ENCODE peak calls at places on chromosomes 11 and 22, in five cellular contexts. One of them, this sample, is unnamed.

GRCh38 chr11:763073-763463 is 14.2 kb downstream of the GATD1 start:
- DNase-seq in tibial artery: no peak
- DNase-seq in uterus: no peak
- DNase-seq in esophagus squamous epithelium: no peak
- DNase-seq in activated CD8-positive, alpha-beta T cell treated with anti-CD3 and anti-CD28 coated beads for 36 hours: no peak
- DNase-seq in this sample: no peak

GRCh38 chr22:37045958-37046357 is 5.6 kb upstream of the KCTD17 start:
- DNase-seq in esophagus squamous epithelium: no peak
- DNase-seq in activated CD8-positive, alpha-beta T cell treated with anti-CD3 and anti-CD28 coated beads for 36 hours: peak
- DNase-seq in uterus: no peak
- DNase-seq in tibial artery: no peak
- DNase-seq in this sample: no peak

GRCh38 chr11:70353900-70354568 is 44.3 kb upstream of the CTTN start:
- DNase-seq in uterus: no peak
- DNase-seq in activated CD8-positive, alpha-beta T cell treated with anti-CD3 and anti-CD28 coated beads for 36 hours: no peak
- DNase-seq in esophagus squamous epithelium: no peak
- DNase-seq in tibial artery: no peak
- DNase-seq in this sample: no peak

GRCh38 chr11:106216281-106216680 is 138.8 kb downstream of the AASDHPPT start:
- DNase-seq in tibial artery: no peak
- DNase-seq in uterus: no peak
- DNase-seq in activated CD8-positive, alpha-beta T cell treated with anti-CD3 and anti-CD28 coated beads for 36 hours: no peak
- DNase-seq in esophagus squamous epithelium: no peak
- DNase-seq in this sample: no peak

GRCh38 chr11:102470257-102470656 is 17.7 kb upstream of the TMEM123 start:
- DNase-seq in activated CD8-positive, alpha-beta T cell treated with anti-CD3 and anti-CD28 coated beads for 36 hours: no peak
- DNase-seq in tibial artery: no peak
- DNase-seq in uterus: no peak
- DNase-seq in esophagus squamous epithelium: no peak
- DNase-seq in this sample: no peak

GRCh38 chr11:128294001-128294684 is 293.2 kb downstream of the ETS1 start:
- DNase-seq in esophagus squamous epithelium: no peak
- DNase-seq in tibial artery: no peak
- DNase-seq in uterus: no peak
- DNase-seq in activated CD8-positive, alpha-beta T cell treated with anti-CD3 and anti-CD28 coated beads for 36 hours: peak
- DNase-seq in this sample: no peak

GRCh38 chr22:26549902-26550497 is 37.7 kb upstream of the TFIP11 start:
- DNase-seq in uterus: no peak
- DNase-seq in activated CD8-positive, alpha-beta T cell treated with anti-CD3 and anti-CD28 coated beads for 36 hours: no peak
- DNase-seq in esophagus squamous epithelium: no peak
- DNase-seq in tibial artery: no peak
- DNase-seq in this sample: no peak

GRCh38 chr11:75715688-75716087 is 1.9 kb upstream of the MOGAT2 start:
- DNase-seq in activated CD8-positive, alpha-beta T cell treated with anti-CD3 and anti-CD28 coated beads for 36 hours: no peak
- DNase-seq in esophagus squamous epithelium: no peak
- DNase-seq in tibial artery: no peak
- DNase-seq in uterus: no peak
- DNase-seq in this sample: no peak

GRCh38 chr22:49208768-49209252 is 618.9 kb downstream of the BRD1 start:
- DNase-seq in tibial artery: peak
- DNase-seq in esophagus squamous epithelium: no peak
- DNase-seq in uterus: peak
- DNase-seq in activated CD8-positive, alpha-beta T cell treated with anti-CD3 and anti-CD28 coated beads for 36 hours: peak
- DNase-seq in this sample: peak

GRCh38 chr11:118213774-118214173 is 11.0 kb downstream of the JAML start:
- DNase-seq in esophagus squamous epithelium: no peak
- DNase-seq in uterus: no peak
- DNase-seq in tibial artery: no peak
- DNase-seq in activated CD8-positive, alpha-beta T cell treated with anti-CD3 and anti-CD28 coated beads for 36 hours: no peak
- DNase-seq in this sample: no peak

GRCh38 chr11:91163619-91164451 is 941.0 kb upstream of the CHORDC1 start:
- DNase-seq in esophagus squamous epithelium: no peak
- DNase-seq in uterus: no peak
- DNase-seq in tibial artery: no peak
- DNase-seq in activated CD8-positive, alpha-beta T cell treated with anti-CD3 and anti-CD28 coated beads for 36 hours: no peak
- DNase-seq in this sample: no peak

GRCh38 chr11:65242389-65242788 is 19.4 kb upstream of the POLA2 start:
- DNase-seq in uterus: no peak
- DNase-seq in tibial artery: no peak
- DNase-seq in esophagus squamous epithelium: no peak
- DNase-seq in activated CD8-positive, alpha-beta T cell treated with anti-CD3 and anti-CD28 coated beads for 36 hours: no peak
- DNase-seq in this sample: no peak

GRCh38 chr11:13207665-13208594 is 69.7 kb upstream of the BMAL1 start:
- DNase-seq in tibial artery: no peak
- DNase-seq in activated CD8-positive, alpha-beta T cell treated with anti-CD3 and anti-CD28 coated beads for 36 hours: peak
- DNase-seq in esophagus squamous epithelium: no peak
- DNase-seq in uterus: peak
- DNase-seq in this sample: no peak

DNA sequence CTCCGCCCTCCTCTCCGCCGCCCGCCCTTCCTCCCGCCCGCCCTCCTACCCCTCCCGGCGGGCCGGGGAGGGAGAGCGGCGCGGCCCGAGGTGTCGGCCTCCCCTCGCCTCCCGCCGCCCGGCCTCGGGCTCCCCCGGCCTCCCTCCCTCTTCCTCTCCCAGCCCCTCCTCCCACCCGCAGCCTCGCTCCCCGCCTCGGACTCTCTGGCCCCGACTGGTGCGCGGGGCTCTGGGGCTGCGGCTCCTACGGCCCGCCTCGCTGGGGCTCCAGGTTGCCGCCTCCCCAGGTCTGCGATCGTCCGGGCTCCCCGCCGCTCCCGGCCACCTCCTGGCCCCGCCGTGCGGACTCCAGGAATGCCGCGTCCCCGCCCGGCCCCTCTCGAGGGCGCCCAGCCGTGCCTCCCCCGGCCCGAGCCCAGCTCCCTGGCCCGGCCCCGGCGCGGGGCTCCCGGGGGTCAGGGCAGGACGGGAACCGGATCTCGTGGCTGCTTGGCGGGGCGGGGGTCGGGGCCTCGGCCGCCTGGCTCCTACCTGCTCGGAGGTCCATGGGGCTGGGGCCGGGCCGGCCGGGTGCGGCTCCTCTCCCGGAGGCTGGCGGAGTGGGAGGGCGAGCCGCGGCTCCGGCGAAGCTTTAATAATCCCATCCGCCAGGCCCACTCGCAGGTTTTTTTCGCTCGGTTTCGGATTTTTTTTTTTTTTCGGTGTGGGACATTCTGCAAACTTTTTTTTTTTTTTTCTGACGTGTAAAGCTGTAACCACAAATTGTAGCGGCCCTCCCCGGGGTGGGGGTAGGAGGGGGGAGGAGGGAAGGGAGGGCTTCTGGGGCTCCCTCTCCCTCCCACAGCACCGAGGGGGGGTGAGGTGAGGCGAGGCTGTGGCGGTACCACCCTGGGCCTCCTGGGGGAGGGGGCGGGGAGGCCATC is at the start of gene CLCF1:
- DNase-seq in tibial artery: peak
- DNase-seq in uterus: peak
- DNase-seq in activated CD8-positive, alpha-beta T cell treated with anti-CD3 and anti-CD28 coated beads for 36 hours: peak
- DNase-seq in esophagus squamous epithelium: no peak
- DNase-seq in this sample: peak
- TF ChIP-seq CTCF in tibial artery: no peak
- TF ChIP-seq CTCF in uterus: no peak
- TF ChIP-seq CTCF in activated CD8-positive, alpha-beta T cell treated with anti-CD3 and anti-CD28 coated beads for 36 hours: no peak
- TF ChIP-seq CTCF in esophagus squamous epithelium: no peak
- TF ChIP-seq CTCF in this sample: no peak

GRCh38 chr11:93128574-93128973 is 69.2 kb downstream of the SLC36A4 start:
- DNase-seq in uterus: no peak
- DNase-seq in tibial artery: no peak
- DNase-seq in activated CD8-positive, alpha-beta T cell treated with anti-CD3 and anti-CD28 coated beads for 36 hours: no peak
- DNase-seq in esophagus squamous epithelium: no peak
- DNase-seq in this sample: no peak

GRCh38 chr11:93133710-93134109 is 64.1 kb downstream of the SLC36A4 start:
- DNase-seq in esophagus squamous epithelium: no peak
- DNase-seq in uterus: no peak
- DNase-seq in tibial artery: no peak
- DNase-seq in activated CD8-positive, alpha-beta T cell treated with anti-CD3 and anti-CD28 coated beads for 36 hours: no peak
- DNase-seq in this sample: no peak

GRCh38 chr11:93131709-93132108 is 66.1 kb downstream of the SLC36A4 start:
- DNase-seq in tibial artery: no peak
- DNase-seq in uterus: no peak
- DNase-seq in esophagus squamous epithelium: no peak
- DNase-seq in activated CD8-positive, alpha-beta T cell treated with anti-CD3 and anti-CD28 coated beads for 36 hours: no peak
- DNase-seq in this sample: no peak
- TF ChIP-seq CTCF in tibial artery: no peak
- TF ChIP-seq CTCF in uterus: no peak
- TF ChIP-seq CTCF in esophagus squamous epithelium: no peak
- TF ChIP-seq CTCF in activated CD8-positive, alpha-beta T cell treated with anti-CD3 and anti-CD28 coated beads for 36 hours: no peak
- TF ChIP-seq CTCF in this sample: peak

DNA sequence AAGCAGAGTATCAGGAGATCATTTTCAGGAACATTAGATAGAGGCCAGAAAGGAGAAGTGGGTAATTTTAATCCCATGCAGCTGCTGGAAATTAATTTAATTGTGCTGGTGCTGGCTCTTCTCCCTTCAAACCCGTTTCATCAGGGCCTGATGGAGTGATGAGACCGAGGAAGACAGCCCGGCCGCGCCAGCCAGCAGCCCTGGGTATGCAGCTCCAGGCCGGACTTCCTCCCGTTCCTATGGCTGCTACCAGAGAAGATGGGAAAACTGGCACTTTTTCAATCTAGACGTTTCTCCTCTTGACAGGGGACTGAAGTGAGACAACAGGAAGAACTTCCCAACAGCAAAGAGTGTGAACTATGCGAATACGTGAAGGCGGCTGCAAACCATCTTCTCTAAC is 24.6 kb upstream of the ZBTB16 start:
- DNase-seq in esophagus squamous epithelium: no peak
- DNase-seq in tibial artery: no peak
- DNase-seq in uterus: no peak
- DNase-seq in activated CD8-positive, alpha-beta T cell treated with anti-CD3 and anti-CD28 coated beads for 36 hours: no peak
- DNase-seq in this sample: no peak
- TF ChIP-seq CTCF in esophagus squamous epithelium: no peak
- TF ChIP-seq CTCF in tibial artery: no peak
- TF ChIP-seq CTCF in uterus: no peak
- TF ChIP-seq CTCF in activated CD8-positive, alpha-beta T cell treated with anti-CD3 and anti-CD28 coated beads for 36 hours: no peak
- TF ChIP-seq CTCF in this sample: no peak

GRCh38 chr11:36157151-36157519 is 132.1 kb downstream of the COMMD9 start:
- DNase-seq in esophagus squamous epithelium: no peak
- DNase-seq in tibial artery: no peak
- DNase-seq in uterus: no peak
- DNase-seq in activated CD8-positive, alpha-beta T cell treated with anti-CD3 and anti-CD28 coated beads for 36 hours: no peak
- DNase-seq in this sample: no peak
- TF ChIP-seq CTCF in esophagus squamous epithelium: no peak
- TF ChIP-seq CTCF in tibial artery: no peak
- TF ChIP-seq CTCF in uterus: no peak
- TF ChIP-seq CTCF in activated CD8-positive, alpha-beta T cell treated with anti-CD3 and anti-CD28 coated beads for 36 hours: no peak
- TF ChIP-seq CTCF in this sample: no peak

This sample was measured in neural crest cell.